ENCODE peak calls at places on chromosomes 3 and 15, in ten cellular contexts. O is tibial nerve, X is HCT116, E is uterus, A is BE2C, N is endothelial cell of umbilical vein, H is sigmoid colon, T is spleen, P is cardiac muscle cell, S is K562. V is an unnamed sample. For H3K36me3 and H3K4me1, the result is how much of the 10 kb centered on the place peaks cover.

GRCh38 chr3:15097889-15098288 is 1.1 kb downstream of the RBSN start:
- DNase-seq in O (no peak), X (no peak), E (no peak), A (no peak), N (no peak), H (no peak), T (no peak), P (no peak), S (no peak), V (no peak)

GRCh38 chr3:195249057-195249770 is 21.7 kb downstream of the XXYLT1 start:
- DNase-seq in O (no peak), X (no peak), E (peak), A (no peak), N (no peak), H (no peak), T (no peak), P (no peak), S (no peak), V (no peak)

GRCh38 chr3:73497646-73498406 is 126.9 kb downstream of the PDZRN3 start:
- DNase-seq in O (no peak), X (no peak), E (no peak), A (no peak), N (no peak), H (no peak), T (no peak), P (no peak), S (no peak), V (no peak)

GRCh38 chr3:42490243-42490642 is 12.2 kb upstream of the VIPR1 start:
- DNase-seq in O (no peak), X (peak), E (no peak), A (no peak), N (peak), H (peak), T (no peak), P (peak), S (no peak), V (peak)

GRCh38 chr3:19065027-19065426 is 83.3 kb upstream of the KCNH8 start:
- DNase-seq in O (no peak), X (no peak), E (no peak), A (peak), N (no peak), H (no peak), T (no peak), P (peak), S (no peak), V (no peak)

GRCh38 chr15:65355173-65355982 is 22.4 kb downstream of the IGDCC3 start:
- DNase-seq in O (no peak), X (no peak), E (no peak), A (no peak), N (no peak), H (no peak), T (peak), P (peak), S (peak), V (no peak)

GRCh38 chr3:152232679-152233078 is 36.0 kb upstream of the MBNL1 start:
- DNase-seq in O (no peak), X (no peak), E (no peak), A (no peak), N (no peak), H (no peak), T (no peak), P (no peak), S (no peak), V (no peak)

GRCh38 chr15:82044373-82045178 is 1.2 kb downstream of the MEX3B start:
- DNase-seq in O (peak), X (no peak), E (peak), A (peak), N (peak), H (peak), T (peak), P (peak), S (peak), V (peak)

GRCh38 chr3:24387493-24387892 is 107.2 kb downstream of the THRB start:
- DNase-seq in O (no peak), X (no peak), E (no peak), A (no peak), N (no peak), H (no peak), T (no peak), P (no peak), S (no peak), V (no peak)

GRCh38 chr3:150721285-150722130 is 17.8 kb upstream of the ERICH6 start:
- DNase-seq in O (no peak), X (peak), E (no peak), A (no peak), N (peak), H (no peak), T (no peak), P (peak), S (peak), V (no peak)

GRCh38 chr3:148882288-148882687 is 17.2 kb downstream of the CPA3 start:
- DNase-seq in O (no peak), X (no peak), E (no peak), A (no peak), N (no peak), H (no peak), T (no peak), P (no peak), S (no peak), V (no peak)

GRCh38 chr3:196192036-196193001 is 18.9 kb downstream of the ZDHHC19 start:
- DNase-seq in O (no peak), X (no peak), E (no peak), A (no peak), N (no peak), H (no peak), T (peak), P (no peak), S (peak), V (no peak)

GRCh38 chr3:146513386-146514051 is 30.9 kb downstream of the PLSCR1 start:
- DNase-seq in O (no peak), X (no peak), E (no peak), A (no peak), N (no peak), H (no peak), T (no peak), P (no peak), S (no peak), V (no peak)

GRCh38 chr3:183591881-183592521 is 36.5 kb upstream of the KLHL6 start:
- DNase-seq in O (no peak), X (peak), E (no peak), A (no peak), N (peak), H (no peak), T (no peak), P (no peak), S (peak), V (no peak)

GRCh38 chr15:88300861-88301260 is 44.3 kb upstream of the NTRK3 start:
- DNase-seq in O (no peak), X (no peak), E (no peak), A (no peak), N (no peak), H (no peak), T (no peak), P (no peak), S (no peak), V (no peak)

GRCh38 chr3:39962566-39962965 is 153.2 kb downstream of the MYRIP start:
- DNase-seq in O (no peak), X (no peak), E (no peak), A (no peak), N (peak), H (no peak), T (no peak), P (no peak), S (no peak), V (no peak)

GRCh38 chr15:78083687-78084358 is 6.3 kb upstream of the TBC1D2B start:
- DNase-seq in O (no peak), X (no peak), E (no peak), A (no peak), N (no peak), H (peak), T (no peak), P (no peak), S (no peak), V (no peak)

GRCh38 chr15:66703540-66703941 is 1.5 kb downstream of the SMAD6 start:
- DNase-seq in O (no peak), X (no peak), E (no peak), A (peak), N (no peak), H (no peak), T (peak), P (no peak), S (no peak), V (peak)

GRCh38 chr3:126125341-126125740 is 41.4 kb upstream of the SLC41A3 start:
- DNase-seq in O (no peak), X (no peak), E (peak), A (no peak), N (no peak), H (peak), T (peak), P (no peak), S (no peak), V (peak)

GRCh38 chr3:132368962-132369361 is 48.3 kb upstream of the DNAJC13 start:
- DNase-seq in O (no peak), X (no peak), E (no peak), A (no peak), N (no peak), H (no peak), T (no peak), P (no peak), S (no peak), V (no peak)

GRCh38 chr15:76221085-76221767 is 90.0 kb downstream of the ETFA start:
- DNase-seq in O (no peak), X (no peak), E (no peak), A (no peak), N (no peak), H (no peak), T (no peak), P (no peak), S (no peak), V (no peak)

GRCh38 chr3:141797167-141797773 is 34.1 kb downstream of the GRK7 start:
- DNase-seq in O (no peak), X (no peak), E (peak), A (no peak), N (peak), H (peak), T (peak), P (peak), S (no peak), V (peak)

GRCh38 chr15:98529205-98530145 is 118.9 kb upstream of the IGF1R start:
- DNase-seq in O (no peak), X (no peak), E (no peak), A (no peak), N (no peak), H (no peak), T (no peak), P (no peak), S (no peak), V (no peak)

GRCh38 chr15:40991355-40991754 is 38.1 kb downstream of the CHAC1 start:
- DNase-seq in O (no peak), X (no peak), E (no peak), A (no peak), N (no peak), H (no peak), T (no peak), P (no peak), S (no peak), V (no peak)

GRCh38 chr15:89566141-89566540 is 9.1 kb upstream of the TICRR start:
- DNase-seq in O (no peak), X (no peak), E (no peak), A (no peak), N (no peak), H (no peak), T (no peak), P (no peak), S (no peak), V (no peak)

GRCh38 chr3:151869186-151869585 is 4.3 kb upstream of the SUCNR1 start:
- DNase-seq in O (no peak), X (no peak), E (no peak), A (no peak), N (no peak), H (no peak), T (no peak), P (no peak), S (no peak), V (no peak)

GRCh38 chr3:166190360-166190759 is 353.1 kb upstream of the BCHE start:
- DNase-seq in O (no peak), X (no peak), E (no peak), A (no peak), N (no peak), H (no peak), T (no peak), P (no peak), S (no peak), V (no peak)

GRCh38 chr3:48680811-48681540 is 4.7 kb downstream of the NCKIPSD start:
- DNase-seq in O (no peak), X (no peak), E (no peak), A (no peak), N (no peak), H (no peak), T (no peak), P (no peak), S (no peak), V (no peak)

GRCh38 chr3:48684054-48684349 is 1.7 kb downstream of the NCKIPSD start:
- DNase-seq in O (no peak), X (no peak), E (no peak), A (no peak), N (no peak), H (no peak), T (no peak), P (no peak), S (no peak), V (no peak)

GRCh38 chr3:48681541-48681880 is 4.2 kb downstream of the NCKIPSD start:
- DNase-seq in O (no peak), X (no peak), E (no peak), A (no peak), N (no peak), H (no peak), T (no peak), P (no peak), S (no peak), V (no peak)

GRCh38 chr3:48681974-48682610 is 3.6 kb downstream of the NCKIPSD start:
- DNase-seq in O (no peak), X (no peak), E (no peak), A (no peak), N (no peak), H (no peak), T (peak), P (no peak), S (no peak), V (no peak)

GRCh38 chr3:48682786-48683185 is 2.9 kb downstream of the NCKIPSD start:
- DNase-seq in O (no peak), X (no peak), E (no peak), A (no peak), N (no peak), H (no peak), T (no peak), P (no peak), S (no peak), V (no peak)
- H3K36me3 ChIP-seq in O (half or more), X (under half), E (under half), A (under half), N (under half), H (half or more), T (half or more), P (under half), S (half or more), V (under half)

DNA sequence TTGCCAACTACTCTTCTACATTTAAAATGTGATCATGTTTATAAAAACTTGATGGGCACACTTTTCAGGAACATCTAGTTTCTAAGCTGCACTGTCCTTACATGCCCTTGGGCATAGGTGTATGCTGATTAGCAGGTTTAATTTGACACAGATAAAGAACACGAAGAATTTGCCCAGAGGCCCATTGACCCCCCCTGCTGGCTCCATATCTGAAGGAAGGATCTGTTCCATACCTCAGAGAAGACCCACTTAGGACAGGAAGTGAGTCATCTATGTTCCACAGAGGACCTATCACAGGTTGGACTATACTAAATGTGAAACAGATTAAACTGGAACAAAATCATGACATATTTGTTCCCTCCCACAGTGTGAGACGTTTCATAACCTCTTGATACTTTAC is 92.8 kb upstream of the LPP start:
- DNase-seq in O (no peak), X (peak), E (peak), A (no peak), N (peak), H (no peak), T (no peak), P (no peak), S (no peak), V (no peak)
- TF ChIP-seq CTCF in O (no peak), X (no peak), E (no peak), A (no peak), N (no peak), H (no peak), T (no peak), P (no peak), S (no peak), V (no peak)

GRCh38 chr15:85693277-85693676 is 101.4 kb downstream of the KLHL25 start:
- DNase-seq in O (no peak), X (no peak), E (no peak), A (no peak), N (no peak), H (no peak), T (no peak), P (no peak), S (no peak), V (no peak)
- H3K4me1 ChIP-seq in O (under half), X (under half), E (under half), A (under half), N (under half), H (under half), T (half or more), P (half or more), S (under half), V (under half)

DNA sequence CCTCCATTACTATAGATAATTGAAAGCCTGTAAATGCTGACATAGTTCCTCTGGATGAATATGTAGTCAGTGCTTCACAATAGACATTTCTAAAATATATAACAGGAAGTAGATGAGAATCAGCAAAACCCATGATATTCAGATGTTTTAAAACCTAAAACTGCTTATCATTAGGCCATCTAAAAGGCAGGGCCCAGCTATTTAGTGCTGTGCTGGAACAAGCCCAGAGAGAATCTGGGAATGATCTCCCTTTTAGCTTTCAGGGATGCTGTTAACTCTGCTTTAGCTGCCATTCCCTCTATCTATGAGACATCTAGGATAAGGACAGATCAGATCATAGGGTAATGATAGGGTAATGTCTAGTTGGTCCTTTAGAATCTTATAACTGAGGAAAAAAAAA is 106.8 kb downstream of the SLMAP start:
- DNase-seq in O (no peak), X (no peak), E (no peak), A (no peak), N (no peak), H (no peak), T (no peak), P (no peak), S (no peak), V (no peak)
- H3K36me3 ChIP-seq in O (half or more), X (under half), E (under half), A (under half), N (under half), H (under half), T (half or more), P (under half), S (half or more), V (half or more)

GRCh38 chr3:25910997-25911396 is 121.1 kb downstream of the OXSM start:
- DNase-seq in O (no peak), X (peak), E (no peak), A (peak), N (peak), H (no peak), T (no peak), P (no peak), S (peak), V (no peak)
- TF ChIP-seq CTCF in O (no peak), X (peak), E (no peak), A (peak), N (peak), H (no peak), T (no peak), P (peak), S (peak), V (peak)

V was measured in left lung.